ENCODE peak calls at places on chromosomes 7 and 10, in four cellular contexts. Q is HepG2, E is K562, M is GM12878. Y is an unnamed sample.

GRCh38 chr10:7551891-7552731 is 114.7 kb downstream of the ITIH5 start:
- DNase-seq in Q (no peak), E (no peak), M (no peak), Y (no peak)

GRCh38 chr10:101564490-101564991 is 23.5 kb downstream of the POLL start:
- DNase-seq in Q (no peak), E (no peak), M (no peak), Y (no peak)

GRCh38 chr10:125911145-125911544 is 14.8 kb downstream of the FANK1 start:
- DNase-seq in Q (no peak), E (no peak), M (no peak), Y (no peak)

GRCh38 chr10:91416339-91416868 is 6.3 kb downstream of the HECTD2 start:
- DNase-seq in Q (no peak), E (no peak), M (no peak), Y (no peak)

GRCh38 chr7:11830582-11831382 is 1.2 kb downstream of the THSD7A start:
- DNase-seq in Q (no peak), E (no peak), M (no peak), Y (no peak)

GRCh38 chr10:119541459-119542356 is 811 bp downstream of the RGS10 start:
- DNase-seq in Q (no peak), E (no peak), M (no peak), Y (no peak)

GRCh38 chr7:17941171-17941490 is 837 bp upstream of the SNX13 start:
- DNase-seq in Q (peak; percentile 18), E (no peak), M (no peak), Y (no peak)

GRCh38 chr10:129417164-129417563 is 49.9 kb upstream of the MGMT start:
- DNase-seq in Q (peak; percentile 17), E (no peak), M (no peak), Y (no peak)

GRCh38 chr10:104337527-104337984 is 709 bp downstream of the ITPRIP start:
- DNase-seq in Q (no peak), E (peak; percentile 43), M (no peak), Y (peak; percentile 63)

GRCh38 chr10:50331486-50331885 is 80.2 kb upstream of the ASAH2 start:
- DNase-seq in Q (peak; percentile 5), E (no peak), M (no peak), Y (no peak)

GRCh38 chr10:50324680-50325393 is 73.5 kb upstream of the ASAH2 start:
- DNase-seq in Q (no peak), E (no peak), M (no peak), Y (no peak)

GRCh38 chr10:50325449-50326188 is 74.3 kb upstream of the ASAH2 start:
- DNase-seq in Q (no peak), E (peak; percentile 74), M (no peak), Y (no peak)

GRCh38 chr10:50322075-50322474 is 70.8 kb upstream of the ASAH2 start:
- DNase-seq in Q (no peak), E (no peak), M (no peak), Y (no peak)

DNA sequence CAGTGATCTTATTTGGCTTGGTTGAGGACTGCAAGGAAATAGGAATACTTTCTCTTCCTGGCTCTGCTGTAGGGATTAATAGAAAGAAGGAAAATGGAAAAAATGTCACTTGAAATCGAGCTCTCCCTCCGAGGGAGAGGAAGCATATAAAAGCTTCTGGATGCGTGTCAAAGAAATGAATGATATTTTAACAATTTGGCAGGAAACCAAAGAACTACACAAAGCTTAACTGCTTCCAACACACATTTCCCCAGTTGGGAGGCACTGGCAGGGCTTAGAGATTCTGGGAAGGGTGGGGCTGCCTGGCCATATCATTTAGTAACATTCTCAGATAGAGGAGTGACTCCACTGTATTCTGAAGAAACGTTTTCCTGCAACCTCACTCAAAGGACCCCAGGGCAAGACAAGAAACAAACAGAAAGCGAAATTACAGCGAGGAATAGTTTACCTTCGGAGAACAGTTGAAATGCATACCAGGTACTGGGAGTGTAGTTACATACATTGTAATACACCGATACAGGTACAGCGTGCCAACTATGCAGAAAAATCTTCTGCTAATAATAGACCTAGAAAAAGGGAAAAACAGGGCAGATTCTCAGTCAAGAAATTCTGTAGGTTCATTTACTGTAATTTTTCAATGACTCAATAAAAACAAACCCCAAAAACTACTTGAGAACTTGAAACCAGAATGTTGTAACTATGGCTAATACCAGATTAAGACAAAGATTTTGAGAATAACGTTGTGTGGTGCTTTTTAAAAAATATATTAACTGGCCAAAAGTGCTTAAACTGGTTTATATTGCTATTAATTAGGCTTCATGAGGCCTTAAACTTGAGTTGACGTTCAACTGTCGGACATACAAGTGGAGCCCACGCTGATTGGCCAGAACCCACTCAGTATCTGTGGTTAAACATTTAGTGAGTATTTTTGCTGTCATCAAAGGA is 75.7 kb upstream of the ASAH2 start:
- DNase-seq in Q (no peak), E (peak; percentile 96), M (no peak), Y (no peak)
- TF ChIP-seq TARDBP in Q (no peak), E (no peak), M (no peak), Y (no peak)

GRCh38 chr7:111232249-111233084 is 141.5 kb downstream of the LRRN3 start:
- DNase-seq in Q (peak; percentile 28), E (no peak), M (no peak), Y (no peak)
- TF ChIP-seq TARDBP in Q (no peak), E (no peak), M (no peak), Y (no peak)

GRCh38 chr10:55628260-55628701 is 732.8 kb downstream of the ZWINT start:
- DNase-seq in Q (no peak), E (no peak), M (no peak), Y (peak; percentile 17)

GRCh38 chr10:55629792-55630490 is 731.1 kb downstream of the ZWINT start:
- DNase-seq in Q (peak; percentile 6), E (no peak), M (no peak), Y (peak; percentile 40)

GRCh38 chr10:55627526-55628170 is 733.4 kb downstream of the ZWINT start:
- DNase-seq in Q (no peak), E (no peak), M (no peak), Y (peak; percentile 10)

GRCh38 chr10:55630491-55631056 is 730.5 kb downstream of the ZWINT start:
- DNase-seq in Q (no peak), E (no peak), M (no peak), Y (peak; percentile 34)

DNA sequence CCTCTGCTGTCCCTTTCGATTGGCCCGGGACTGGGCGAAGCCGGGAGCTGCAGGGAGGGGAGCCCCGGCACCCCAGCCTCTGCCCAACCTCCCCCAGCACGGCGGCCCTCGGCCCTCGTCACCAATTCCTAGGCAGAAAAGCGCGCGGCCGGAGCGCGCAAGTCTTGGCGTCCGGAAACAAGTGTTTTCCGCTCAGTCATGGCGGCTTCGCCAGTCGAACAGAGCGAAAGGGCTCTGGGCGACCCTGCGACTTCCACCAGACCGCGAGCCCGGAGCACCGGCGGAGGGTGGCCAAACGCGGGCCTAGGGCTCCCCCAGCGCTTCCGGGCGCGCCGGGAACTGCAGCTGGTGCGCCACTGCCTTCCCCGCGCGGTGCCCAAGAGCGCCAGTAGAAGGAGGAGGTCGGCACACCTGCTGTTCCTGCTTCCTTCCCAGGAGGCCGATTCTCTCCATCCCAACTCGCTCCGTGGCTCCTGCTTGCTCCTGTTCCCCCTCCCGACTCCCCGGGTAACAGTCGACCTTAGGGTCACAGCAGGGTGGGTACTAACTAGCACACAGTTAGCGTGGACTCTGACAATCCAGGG is 729.9 kb downstream of the ZWINT start:
- DNase-seq in Q (no peak), E (peak; percentile 5), M (no peak), Y (peak; percentile 73)
- TF ChIP-seq TARDBP in Q (no peak), E (no peak), M (no peak), Y (no peak)

DNA sequence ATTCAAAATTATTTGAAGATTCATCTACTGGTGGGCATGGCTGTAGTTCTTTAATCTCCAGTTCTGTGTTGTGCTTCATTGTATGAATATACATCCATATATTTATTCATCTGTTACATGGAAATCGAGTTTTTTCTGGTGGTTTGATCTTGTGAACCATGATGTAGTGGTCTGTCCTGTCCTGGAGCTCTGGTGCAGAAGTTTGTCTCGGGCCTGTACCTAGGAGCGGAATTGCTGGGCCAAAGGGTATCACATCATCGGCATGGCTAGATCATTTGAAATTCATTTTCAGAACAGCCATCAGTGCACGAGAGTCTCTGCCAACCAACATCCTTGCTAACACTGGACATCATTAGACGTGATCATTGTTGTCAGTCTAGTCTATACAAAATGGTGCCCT is 107.0 kb downstream of the ELFN1 start:
- DNase-seq in Q (no peak), E (no peak), M (no peak), Y (no peak)
- TF ChIP-seq TARDBP in Q (no peak), E (no peak), M (no peak), Y (no peak)

GRCh38 chr7:131525820-131526219 is 30.6 kb downstream of the PODXL start:
- DNase-seq in Q (no peak), E (no peak), M (no peak), Y (no peak)

GRCh38 chr7:131521651-131522163 is 34.7 kb downstream of the PODXL start:
- DNase-seq in Q (no peak), E (no peak), M (no peak), Y (no peak)

GRCh38 chr7:131524699-131525098 is 31.7 kb downstream of the PODXL start:
- DNase-seq in Q (no peak), E (no peak), M (no peak), Y (no peak)

GRCh38 chr7:131524116-131524515 is 32.3 kb downstream of the PODXL start:
- DNase-seq in Q (no peak), E (no peak), M (no peak), Y (no peak)

GRCh38 chr7:131522325-131522920 is 34.0 kb downstream of the PODXL start:
- DNase-seq in Q (no peak), E (no peak), M (no peak), Y (no peak)
- TF ChIP-seq TARDBP in Q (no peak), E (no peak), M (no peak), Y (no peak)

DNA sequence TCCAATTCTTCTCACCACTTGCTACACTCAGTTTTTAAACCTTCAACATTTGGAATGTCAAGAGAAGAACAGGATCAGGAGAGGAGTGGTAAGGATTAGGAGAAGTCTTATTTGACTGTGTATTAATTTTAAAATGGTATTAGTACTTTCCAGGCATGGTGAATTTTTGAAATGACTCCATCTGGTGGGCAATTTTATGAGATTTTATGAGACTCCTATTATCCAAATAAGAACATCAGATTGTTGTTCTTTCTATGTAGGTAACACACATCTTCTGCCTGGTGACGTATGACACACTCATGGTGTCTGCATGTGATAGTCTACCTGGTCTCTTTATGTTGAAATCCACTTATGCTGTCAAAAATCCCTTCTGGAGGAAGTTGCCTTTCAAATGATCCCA is 51.0 kb downstream of the SLC13A1 start:
- DNase-seq in Q (no peak), E (no peak), M (no peak), Y (no peak)
- TF ChIP-seq TARDBP in Q (no peak), E (no peak), M (no peak), Y (no peak)

DNA sequence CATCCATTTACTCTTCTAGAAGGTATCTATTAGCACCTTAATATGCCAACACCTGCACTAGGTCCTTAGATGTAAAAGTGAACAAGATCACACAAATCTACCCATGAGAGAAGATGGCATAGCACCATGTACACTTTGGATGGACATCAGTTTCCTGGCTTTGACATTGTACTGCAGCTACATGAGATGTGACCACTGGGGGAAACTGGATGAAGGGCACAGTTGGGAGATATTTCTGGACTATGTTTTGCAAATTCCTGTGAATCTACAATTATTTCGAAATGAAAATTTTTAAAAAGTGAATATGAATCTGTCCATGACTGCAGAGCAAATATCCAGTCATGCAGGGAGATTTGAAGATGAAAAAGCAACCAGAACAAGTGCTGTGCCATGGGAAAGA is 124.5 kb downstream of the PRKCQ start:
- DNase-seq in Q (no peak), E (no peak), M (no peak), Y (no peak)
- TF ChIP-seq TARDBP in Q (no peak), E (no peak), M (no peak), Y (no peak)

DNA sequence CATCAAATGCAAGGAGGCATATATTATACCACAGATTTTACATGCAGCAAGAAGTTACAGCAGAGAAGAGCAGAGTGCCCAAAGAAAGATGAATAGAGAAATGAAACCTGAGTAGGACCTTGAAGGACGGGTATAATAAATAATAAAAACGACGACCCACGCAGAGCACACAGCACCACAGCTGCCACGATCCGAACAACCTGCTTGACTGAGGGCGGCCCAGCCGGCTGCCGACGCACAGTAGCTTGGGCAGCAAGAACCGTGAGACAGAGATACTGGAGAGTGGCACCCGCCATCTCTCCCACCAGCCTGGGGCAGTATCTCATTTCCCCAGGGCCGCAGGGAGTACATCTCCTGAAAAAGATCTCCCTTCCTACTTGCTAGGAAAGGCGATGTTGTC is 78.9 kb downstream of the HIPK2 start:
- DNase-seq in Q (no peak), E (no peak), M (no peak), Y (no peak)
- TF ChIP-seq TARDBP in Q (no peak), E (no peak), M (no peak), Y (no peak)